ENCODE peak calls at places on chromosomes 4 and X, in nine cellular contexts. N is left lung; W is MCF 10A; J is HFF-Myc; P is CD4-positive, alpha-beta T cell; K is lung; B is RWPE2; Q is Caco-2; E is psoas muscle. V is an unnamed sample.

GRCh38 chr4:11495291-11495690 is 66.6 kb upstream of the HS3ST1 start:
- DNase-seq in P (no peak), Q (no peak), N (no peak), W (no peak), J (no peak), E (no peak), K (no peak), B (no peak), V (no peak)

GRCh38 chr4:56701644-56702043 is 20.5 kb upstream of the HOPX start:
- DNase-seq in Q (no peak), E (no peak), B (no peak), K (no peak), N (no peak), P (no peak), W (no peak), J (no peak), V (no peak)

GRCh38 chr4:164748375-164748774 is 5.6 kb upstream of the SMIM31 start:
- DNase-seq in J (no peak), K (no peak), P (no peak), N (no peak), Q (no peak), B (no peak), W (peak), E (no peak), V (peak)

GRCh38 chrX:71852182-71852581 is 58.5 kb upstream of the NHSL2 start:
- DNase-seq in W (no peak), J (no peak), E (no peak), P (no peak), Q (no peak), B (no peak), N (no peak), K (no peak), V (no peak)

GRCh38 chr4:177190995-177191568 is 118.6 kb upstream of the NEIL3 start:
- DNase-seq in W (no peak), P (no peak), Q (no peak), B (no peak), N (no peak), K (no peak), J (peak), E (no peak), V (no peak)

GRCh38 chrX:119790977-119791436 is 423 bp downstream of the RPL39 start:
- DNase-seq in P (peak), K (peak), N (no peak), B (no peak), Q (peak), W (peak), J (no peak), E (no peak), V (peak)

GRCh38 chr4:113872426-113873260 is 106.8 kb downstream of the ARSJ start:
- DNase-seq in B (no peak), K (no peak), P (no peak), J (no peak), W (no peak), Q (no peak), E (no peak), N (no peak), V (no peak)

GRCh38 chr4:101349346-101350064 is 2.2 kb upstream of the PPP3CA start:
- DNase-seq in K (peak), E (peak), Q (no peak), W (peak), N (peak), B (peak), P (no peak), J (no peak), V (peak)

GRCh38 chrX:150599226-150599625 is 30.8 kb downstream of the MTM1 start:
- DNase-seq in B (no peak), Q (no peak), E (no peak), J (no peak), K (no peak), N (no peak), P (no peak), W (no peak), V (no peak)

GRCh38 chrX:88655460-88655859 is 91.6 kb upstream of the CPXCR1 start:
- DNase-seq in J (no peak), P (no peak), Q (no peak), W (no peak), E (no peak), K (no peak), B (no peak), N (no peak), V (no peak)

GRCh38 chr4:157265281-157265680 is 44.8 kb downstream of the GRIA2 start:
- DNase-seq in W (peak), J (peak), P (no peak), N (no peak), B (no peak), E (peak), K (no peak), Q (no peak), V (peak)

GRCh38 chr4:87078987-87079469 is 141.4 kb downstream of the KLHL8 start:
- DNase-seq in K (no peak), Q (no peak), J (no peak), P (no peak), B (no peak), E (peak), W (peak), N (no peak), V (peak)

GRCh38 chr4:39976945-39977488 is 694 bp downstream of the PDS5A start:
- DNase-seq in N (peak), W (peak), B (no peak), J (no peak), K (peak), E (peak), P (peak), Q (no peak), V (no peak)

GRCh38 chrX:108223606-108224005 is 132.0 kb downstream of the ATG4A start:
- DNase-seq in J (no peak), Q (no peak), W (no peak), K (no peak), P (no peak), B (no peak), N (no peak), E (no peak), V (no peak)

GRCh38 chr4:60656171-60656570 is 544.0 kb upstream of the ADGRL3 start:
- DNase-seq in P (no peak), K (no peak), J (no peak), Q (no peak), W (no peak), B (no peak), N (no peak), E (no peak), V (peak)

GRCh38 chr4:76977731-76978350 is 28.3 kb downstream of the SEPTIN11 start:
- DNase-seq in P (no peak), Q (no peak), B (no peak), E (no peak), N (no peak), J (peak), W (no peak), K (no peak), V (peak)

GRCh38 chr4:183257808-183258207 is 62.3 kb downstream of the CLDN22 start:
- DNase-seq in J (no peak), B (no peak), W (no peak), P (no peak), K (no peak), E (no peak), N (no peak), Q (no peak), V (no peak)

GRCh38 chr4:183256343-183256742 is 63.7 kb downstream of the CLDN22 start:
- DNase-seq in K (no peak), E (no peak), N (no peak), Q (no peak), J (no peak), W (no peak), P (no peak), B (no peak), V (no peak)

GRCh38 chr4:183255487-183255886 is 64.6 kb downstream of the CLDN22 start:
- DNase-seq in P (no peak), W (no peak), E (no peak), N (no peak), Q (no peak), B (no peak), K (no peak), J (no peak), V (no peak)

GRCh38 chr4:183254162-183254561 is 65.9 kb downstream of the CLDN22 start:
- DNase-seq in K (no peak), N (no peak), E (no peak), B (no peak), Q (no peak), W (no peak), P (no peak), J (no peak), V (no peak)

GRCh38 chr4:183256756-183257385 is 63.2 kb downstream of the CLDN22 start:
- DNase-seq in K (no peak), E (peak), J (peak), Q (peak), W (peak), P (peak), N (no peak), B (no peak), V (peak)
- TF ChIP-seq CTCF in K (peak), E (peak), J (peak), Q (peak), W (peak), P (peak), N (peak), B (peak), V (peak)

GRCh38 chr4:52957791-52958190 is 95.7 kb downstream of the RASL11B start:
- DNase-seq in E (no peak), N (no peak), J (no peak), K (no peak), B (no peak), W (no peak), P (no peak), Q (no peak), V (peak)
- TF ChIP-seq CTCF in E (no peak), N (no peak), J (no peak), K (no peak), B (no peak), W (no peak), P (no peak), Q (no peak), V (no peak)

GRCh38 chr4:46386570-46386969 is 3.4 kb downstream of the GABRA2 start:
- DNase-seq in K (no peak), J (no peak), N (no peak), E (no peak), Q (peak), B (no peak), P (no peak), W (peak), V (no peak)

GRCh38 chr4:46390353-46391058 is 578 bp upstream of the GABRA2 start:
- DNase-seq in P (no peak), J (no peak), Q (peak), E (no peak), B (no peak), K (no peak), N (no peak), W (peak), V (no peak)

GRCh38 chr4:46389301-46389761 is 597 bp downstream of the GABRA2 start:
- DNase-seq in B (no peak), W (peak), P (no peak), J (no peak), N (no peak), Q (peak), E (no peak), K (no peak), V (no peak)

GRCh38 chr4:46388860-46389259 is 1.1 kb downstream of the GABRA2 start:
- DNase-seq in W (peak), B (no peak), K (no peak), N (no peak), P (no peak), J (no peak), E (no peak), Q (no peak), V (no peak)

GRCh38 chr4:46387956-46388355 is 2.0 kb downstream of the GABRA2 start:
- DNase-seq in J (no peak), N (no peak), K (no peak), Q (no peak), P (no peak), E (no peak), B (no peak), W (peak), V (no peak)
- TF ChIP-seq CTCF in J (no peak), N (no peak), K (no peak), Q (no peak), P (no peak), E (no peak), B (no peak), W (no peak), V (no peak)

GRCh38 chrX:124433186-124433585 is 86.8 kb downstream of the SH2D1A start:
- DNase-seq in J (no peak), P (no peak), E (no peak), Q (no peak), K (no peak), W (no peak), N (no peak), B (no peak), V (no peak)
- TF ChIP-seq CTCF in J (no peak), P (no peak), E (no peak), Q (no peak), K (no peak), W (no peak), N (no peak), B (no peak), V (no peak)